ENCODE peak calls at places on chromosomes 7 and 10, in four cellular contexts. C is K562, R is GM12878, N is HL-60. Q is an unnamed sample.

GRCh38 chr10:93392111-93392510 is 90.0 kb downstream of the MYOF start:
- DNase-seq in C (no peak), R (no peak), N (no peak), Q (no peak)

GRCh38 chr7:17598846-17599245 is 300.4 kb downstream of the AHR start:
- DNase-seq in C (no peak), R (no peak), N (no peak), Q (no peak)

GRCh38 chr10:61900829-61901783 is at the start of gene ARID5B:
- DNase-seq in C (peak; percentile 59), R (no peak), N (peak; percentile 21), Q (no peak)

GRCh38 chr10:93420091-93420490 is 62.0 kb downstream of the MYOF start:
- DNase-seq in C (no peak), R (no peak), N (no peak), Q (no peak)

GRCh38 chr7:151590801-151591771 is 71.4 kb upstream of the RHEB start:
- DNase-seq in C (no peak), R (no peak), N (no peak), Q (no peak)

GRCh38 chr7:131104611-131105293 is 222.9 kb upstream of the MKLN1 start:
- DNase-seq in C (no peak), R (no peak), N (no peak), Q (no peak)

GRCh38 chr10:16816142-16816541 is 1.1 kb downstream of the RSU1 start:
- DNase-seq in C (peak; percentile 16), R (no peak), N (no peak), Q (no peak)

GRCh38 chr10:70458329-70459060 is 17.0 kb upstream of the NODAL start:
- DNase-seq in C (peak; percentile 81), R (no peak), N (peak; percentile 30), Q (no peak)

GRCh38 chr10:114477285-114477684 is 73.0 kb upstream of the AFAP1L2 start:
- DNase-seq in C (no peak), R (no peak), N (no peak), Q (no peak)

GRCh38 chr7:137667633-137668387 is 179.0 kb downstream of the DGKI start:
- DNase-seq in C (no peak), R (no peak), N (no peak), Q (no peak)

GRCh38 chr10:77798940-77799339 is 127.6 kb downstream of the DLG5 start:
- DNase-seq in C (no peak), R (no peak), N (no peak), Q (no peak)

GRCh38 chr7:56062382-56062781 is 1.7 kb upstream of the SUMF2 start:
- DNase-seq in C (no peak), R (no peak), N (no peak), Q (no peak)
- TF ChIP-seq SPI1 in C (no peak), R (no peak), N (no peak), Q (no peak)

DNA sequence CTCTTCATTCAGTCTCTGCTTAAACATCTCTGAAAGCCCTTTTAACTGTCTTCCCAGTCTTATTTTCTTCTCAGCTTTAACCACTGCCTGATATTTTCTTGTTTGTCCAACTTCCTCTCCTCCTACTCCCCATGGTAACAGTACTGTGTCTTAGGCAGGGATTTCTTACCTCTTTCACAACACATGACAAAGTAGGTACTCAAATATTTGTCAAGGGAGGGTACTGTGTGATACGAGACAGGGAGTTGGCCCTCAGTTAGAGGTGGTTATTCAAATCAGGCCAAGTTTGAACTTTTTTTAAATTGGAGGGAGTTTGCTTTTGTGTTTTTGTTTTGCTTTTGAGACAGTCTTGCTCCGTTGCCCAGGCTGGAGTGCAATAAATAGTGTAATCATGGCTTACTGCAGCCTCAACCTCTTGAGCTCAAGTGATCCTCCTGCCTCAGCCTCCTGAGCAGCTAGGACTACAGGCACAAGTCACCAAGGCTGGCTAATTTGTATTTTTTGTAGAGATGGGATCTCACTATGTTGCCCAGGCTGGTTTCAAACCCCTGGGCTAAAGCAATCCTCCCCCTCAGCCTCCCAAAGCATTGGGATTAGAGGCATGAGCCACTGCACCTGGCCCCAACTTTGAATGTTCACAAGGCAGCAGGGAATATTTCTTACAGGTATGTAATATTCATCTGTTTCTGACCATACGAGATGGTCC is 2.5 kb upstream of the KPNA7 start:
- DNase-seq in C (no peak), R (no peak), N (no peak), Q (no peak)
- TF ChIP-seq POLR2AphosphoS5 in C (no peak), R (no peak), N (no peak), Q (no peak)

DNA sequence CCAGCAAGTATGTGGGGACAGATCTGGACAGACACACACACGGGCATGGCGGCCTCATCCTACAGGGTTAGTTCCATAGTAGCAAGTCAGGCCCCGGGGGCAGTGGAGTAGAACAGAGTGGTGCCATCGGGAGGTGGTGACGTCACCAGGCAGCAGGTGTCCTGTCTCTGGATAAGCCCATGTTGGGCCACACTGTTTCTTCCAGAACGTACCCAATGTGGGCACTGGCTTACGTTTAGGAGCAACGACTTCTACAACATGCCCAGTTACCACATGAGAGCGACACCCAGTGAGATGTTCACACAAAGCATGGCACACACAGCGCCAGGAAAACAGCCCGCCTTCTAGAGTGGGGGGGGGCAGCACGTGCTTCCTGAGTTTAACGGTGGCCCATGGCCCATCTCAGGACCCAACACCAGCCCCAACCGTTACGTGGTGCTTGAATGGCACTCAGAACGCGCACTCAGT is 67.8 kb downstream of the CTBP2 start:
- DNase-seq in C (no peak), R (no peak), N (no peak), Q (no peak)
- TF ChIP-seq SPI1 in C (no peak), R (no peak), N (no peak), Q (no peak)

DNA sequence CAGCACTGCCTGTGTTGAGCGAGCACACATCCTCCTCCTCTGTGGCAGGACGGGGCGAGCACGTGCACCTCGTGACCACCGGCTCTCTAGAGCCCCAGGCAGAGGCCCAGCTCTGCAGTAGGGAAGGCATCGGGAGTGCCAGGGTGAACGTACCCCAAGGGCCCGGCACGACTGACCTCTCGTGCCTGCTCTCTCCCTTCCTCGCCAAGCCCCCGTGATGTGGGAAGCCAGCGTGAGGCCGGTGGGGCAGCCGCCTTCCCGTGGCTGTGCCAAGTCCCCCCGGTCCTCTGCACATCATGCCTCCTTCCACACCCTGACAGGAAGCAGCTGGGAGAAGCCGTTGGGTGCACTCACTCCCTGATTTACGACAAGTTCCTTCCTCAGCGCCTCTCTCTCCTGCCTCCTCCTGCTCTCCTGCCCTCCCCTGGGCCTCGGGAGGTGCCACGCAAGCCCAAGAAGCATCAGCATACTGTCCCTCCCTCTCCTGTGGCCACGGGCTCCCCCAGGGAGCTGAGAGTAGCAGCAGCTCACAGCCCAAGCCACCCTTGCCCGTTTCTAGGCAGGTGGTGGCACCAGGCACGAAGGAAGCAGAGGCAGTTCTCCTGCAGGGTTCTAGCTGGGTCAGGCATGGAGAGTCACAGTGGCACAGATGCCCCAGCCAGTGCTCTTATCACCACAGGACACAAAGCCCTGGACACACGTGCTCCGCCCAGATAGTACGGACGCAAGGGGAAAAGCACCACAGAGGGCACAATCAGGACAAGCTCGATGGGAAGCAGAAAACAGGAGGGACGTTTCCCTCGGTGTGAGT is 47.0 kb downstream of the AMZ1 start:
- DNase-seq in C (peak; percentile 72), R (no peak), N (peak; percentile 99), Q (no peak)
- TF ChIP-seq POLR2AphosphoS5 in C (peak; percentile 60), R (no peak), N (peak; percentile 97), Q (no peak)

GRCh38 chr10:57638411-57638810 is 629.3 kb downstream of the IPMK start:
- DNase-seq in C (no peak), R (no peak), N (no peak), Q (no peak)
- TF ChIP-seq SPI1 in C (no peak), R (no peak), N (no peak), Q (no peak)

DNA sequence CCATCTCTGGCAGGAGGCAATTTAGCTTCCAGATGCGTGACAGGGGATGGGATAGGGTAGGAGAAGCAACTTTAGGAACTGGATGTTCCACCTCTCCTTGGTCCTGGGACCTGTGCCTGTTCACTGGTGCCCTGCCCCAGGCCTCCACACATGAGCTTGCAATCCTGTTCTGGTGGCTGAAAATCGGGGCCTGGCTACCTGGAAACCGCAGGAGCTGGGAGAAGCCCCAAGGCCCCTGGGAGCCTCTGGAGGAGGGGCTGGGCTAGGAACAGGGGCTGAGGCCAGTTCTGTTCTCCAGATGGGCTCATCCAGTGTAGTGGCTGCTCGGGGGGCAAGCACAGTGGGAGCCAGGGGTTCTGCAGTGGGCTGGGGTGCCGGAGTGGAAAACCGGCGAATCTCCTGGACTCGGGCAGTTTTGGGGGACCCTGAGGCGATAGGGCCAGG is 5.3 kb upstream of the MYOZ1 start:
- DNase-seq in C (no peak), R (no peak), N (no peak), Q (no peak)
- TF ChIP-seq POLR2AphosphoS5 in C (no peak), R (no peak), N (no peak), Q (no peak)

GRCh38 chr10:91776266-91776665 is 22.0 kb upstream of the TNKS2 start:
- DNase-seq in C (no peak), R (no peak), N (no peak), Q (no peak)

GRCh38 chr10:91772869-91773268 is 25.4 kb upstream of the TNKS2 start:
- DNase-seq in C (no peak), R (no peak), N (no peak), Q (no peak)

GRCh38 chr10:91775731-91776130 is 22.5 kb upstream of the TNKS2 start:
- DNase-seq in C (no peak), R (no peak), N (no peak), Q (no peak)

GRCh38 chr10:91772461-91772860 is 25.8 kb upstream of the TNKS2 start:
- DNase-seq in C (no peak), R (no peak), N (no peak), Q (no peak)

GRCh38 chr10:91774571-91774970 is 23.7 kb upstream of the TNKS2 start:
- DNase-seq in C (no peak), R (no peak), N (no peak), Q (no peak)
- TF ChIP-seq SPI1 in C (no peak), R (no peak), N (no peak), Q (no peak)

GRCh38 chr10:73210395-73211105 is 36.5 kb downstream of the DNAJC9 start:
- DNase-seq in C (no peak), R (no peak), N (no peak), Q (no peak)
- TF ChIP-seq POLR2AphosphoS5 in C (no peak), R (no peak), N (no peak), Q (no peak)

Q was measured in GM12891.